ENCODE peak calls at places on chromosomes 7 and 10, in five cellular contexts. C, S, X, N and H are unnamed samples.

GRCh38 chr10:84298077-84298476 is 30.3 kb upstream of the CCSER2 start:
- DNase-seq in C (no peak), S (no peak), X (no peak), N (no peak), H (no peak)

GRCh38 chr7:1586827-1587705 is 17.2 kb upstream of the PSMG3 start:
- DNase-seq in C (no peak), S (no peak), X (no peak), N (no peak), H (no peak)

GRCh38 chr10:130463104-130463875 is 327.1 kb downstream of the GLRX3 start:
- DNase-seq in C (no peak), S (no peak), X (no peak), N (no peak), H (no peak)

GRCh38 chr7:17477182-17477581 is 178.7 kb downstream of the AHR start:
- DNase-seq in C (no peak), S (no peak), X (peak), N (peak), H (no peak)

GRCh38 chr7:80028717-80029116 is 105.9 kb upstream of the GNAI1 start:
- DNase-seq in C (no peak), S (no peak), X (no peak), N (no peak), H (no peak)

GRCh38 chr10:21961847-21962246 is 41.7 kb downstream of the DNAJC1 start:
- DNase-seq in C (no peak), S (no peak), X (no peak), N (no peak), H (no peak)

GRCh38 chr7:27174077-27175004 is at the start of gene HOXA10:
- DNase-seq in C (peak), S (no peak), X (peak), N (no peak), H (no peak)

GRCh38 chr7:86653919-86654659 is 10.4 kb downstream of the GRM3 start:
- DNase-seq in C (no peak), S (no peak), X (no peak), N (no peak), H (no peak)

GRCh38 chr10:32197423-32197822 is 141.2 kb upstream of the KIF5B start:
- DNase-seq in C (no peak), S (no peak), X (peak), N (no peak), H (no peak)

GRCh38 chr10:93437000-93437945 is 44.9 kb downstream of the MYOF start:
- DNase-seq in C (peak), S (peak), X (peak), N (peak), H (no peak)

GRCh38 chr7:156478486-156478885 is 162.1 kb upstream of the RNF32 start:
- DNase-seq in C (no peak), S (no peak), X (no peak), N (no peak), H (no peak)

GRCh38 chr10:116521424-116522305 is 24.1 kb upstream of the PNLIP start:
- DNase-seq in C (peak), S (peak), X (peak), N (peak), H (peak)

GRCh38 chr7:20144801-20145200 is 72.4 kb downstream of the MACC1 start:
- DNase-seq in C (no peak), S (no peak), X (no peak), N (no peak), H (no peak)

GRCh38 chr7:47032171-47032915 is 549.6 kb downstream of the TNS3 start:
- DNase-seq in C (no peak), S (no peak), X (no peak), N (peak), H (no peak)

GRCh38 chr10:125102821-125103220 is 57.5 kb downstream of the CTBP2 start:
- DNase-seq in C (no peak), S (no peak), X (no peak), N (no peak), H (no peak)

GRCh38 chr7:68121056-68121455 is 1124.4 kb downstream of the TYW1 start:
- DNase-seq in C (no peak), S (no peak), X (no peak), N (no peak), H (no peak)

GRCh38 chr7:155287229-155287935 is 10.3 kb upstream of the INSIG1 start:
- DNase-seq in C (no peak), S (no peak), X (no peak), N (no peak), H (no peak)

GRCh38 chr7:135414850-135415439 is 95.0 kb downstream of the CNOT4 start:
- DNase-seq in C (no peak), S (peak), X (peak), N (peak), H (no peak)

GRCh38 chr10:5888843-5889623 is 660 bp downstream of the ANKRD16 start:
- DNase-seq in C (peak), S (peak), X (peak), N (no peak), H (peak)